ENCODE peak calls at places on chromosomes 11 and 22, in seven cellular contexts. J is esophagus squamous epithelium, Y is body of pancreas, R is HepG2, S is right lobe of liver, O is ovary, F is HCT116. K is an unnamed sample. For H3K27me3, the result is how much of the 10 kb centered on the place peaks cover.

GRCh38 chr22:28424427-28425080 is 255.1 kb downstream of the TTC28 start:
- DNase-seq in J (no peak), F (no peak), S (no peak), R (peak), O (no peak), Y (no peak), K (no peak)

GRCh38 chr22:17917490-17917983 is 106.8 kb downstream of the MICAL3 start:
- DNase-seq in S (no peak), F (no peak), Y (no peak), J (no peak), R (no peak), O (no peak), K (no peak)

GRCh38 chr11:73521621-73522020 is 76.3 kb downstream of the FAM168A start:
- DNase-seq in S (no peak), R (peak), F (peak), Y (no peak), J (no peak), O (no peak), K (no peak)

GRCh38 chr11:26849009-26849408 is 127.1 kb upstream of the SLC5A12 start:
- DNase-seq in O (no peak), F (no peak), J (no peak), R (no peak), S (peak), Y (peak), K (no peak)

GRCh38 chr11:128506999-128507591 is 80.3 kb downstream of the ETS1 start:
- DNase-seq in J (peak), S (peak), R (no peak), O (peak), Y (peak), F (no peak), K (no peak)

GRCh38 chr22:22935546-22936157 is 48.0 kb downstream of the IGLL5 start:
- DNase-seq in R (no peak), O (no peak), S (peak), Y (no peak), J (no peak), F (no peak), K (no peak)

GRCh38 chr11:121996574-121996973 is 119.4 kb downstream of the BLID start:
- DNase-seq in Y (no peak), J (no peak), R (no peak), F (no peak), S (no peak), O (no peak), K (no peak)

GRCh38 chr11:33751878-33752277 is 15.7 kb upstream of the CD59 start:
- DNase-seq in R (no peak), J (no peak), S (no peak), Y (no peak), O (no peak), F (no peak), K (no peak)

GRCh38 chr11:10456519-10456918 is 1.5 kb downstream of the AMPD3 start:
- DNase-seq in O (no peak), Y (no peak), J (no peak), S (no peak), R (no peak), F (no peak), K (no peak)

GRCh38 chr11:7597620-7598019 is 75.7 kb downstream of the CYB5R2 start:
- DNase-seq in F (no peak), S (no peak), Y (peak), J (no peak), O (no peak), R (no peak), K (peak)

GRCh38 chr11:107931206-107931605 is 3.0 kb downstream of the RAB39A start:
- DNase-seq in S (no peak), O (no peak), F (no peak), Y (no peak), R (no peak), J (no peak), K (no peak)

GRCh38 chr11:87432006-87432405 is 394.3 kb downstream of the TMEM135 start:
- DNase-seq in F (no peak), J (no peak), O (no peak), S (no peak), Y (peak), R (no peak), K (no peak)

GRCh38 chr11:71207563-71207962 is 44.8 kb downstream of the SHANK2 start:
- DNase-seq in Y (no peak), J (no peak), O (no peak), F (no peak), S (peak), R (no peak), K (peak)

GRCh38 chr11:8839306-8839956 is 71.6 kb upstream of the AKIP1 start:
- DNase-seq in O (no peak), F (no peak), R (no peak), Y (no peak), J (no peak), S (no peak), K (no peak)

GRCh38 chr22:29308791-29309262 is 2.4 kb downstream of the GAS2L1 start:
- DNase-seq in O (peak), F (no peak), R (no peak), Y (no peak), S (peak), J (no peak), K (no peak)

GRCh38 chr11:72975778-72976520 is 161.7 kb downstream of the ATG16L2 start:
- DNase-seq in Y (no peak), F (no peak), J (no peak), R (peak), S (no peak), O (no peak), K (no peak)

GRCh38 chr22:35375031-35375430 is 5.9 kb upstream of the HMOX1 start:
- DNase-seq in J (no peak), R (no peak), O (no peak), S (no peak), Y (no peak), F (no peak), K (no peak)

GRCh38 chr11:12936200-12936599 is 72.9 kb upstream of the RASSF10 start:
- DNase-seq in J (no peak), R (no peak), Y (no peak), F (no peak), S (no peak), O (no peak), K (no peak)

GRCh38 chr22:42169055-42169469 is 38.5 kb upstream of the CYP2D6 start:
- DNase-seq in Y (peak), O (peak), S (no peak), R (peak), J (no peak), F (peak), K (no peak)

GRCh38 chr11:128457874-128458273 is 129.5 kb downstream of the ETS1 start:
- DNase-seq in Y (no peak), O (no peak), F (no peak), S (no peak), J (no peak), R (no peak), K (no peak)

GRCh38 chr11:69166186-69167115 is 10.7 kb downstream of the SMIM38 start:
- DNase-seq in R (peak), S (no peak), Y (peak), O (no peak), F (peak), J (no peak), K (no peak)

GRCh38 chr11:30774451-30774850 is 188.3 kb upstream of the MPPED2 start:
- DNase-seq in S (no peak), J (no peak), F (no peak), R (no peak), Y (no peak), O (no peak), K (no peak)

GRCh38 chr11:8209208-8209807 is 40.5 kb upstream of the RIC3 start:
- DNase-seq in R (no peak), S (no peak), Y (peak), F (no peak), J (no peak), O (no peak), K (no peak)

GRCh38 chr11:22875869-22876473 is 15.7 kb upstream of the CCDC179 start:
- DNase-seq in O (peak), F (peak), J (no peak), Y (peak), S (no peak), R (peak), K (no peak)

GRCh38 chr11:36091256-36091811 is 147.5 kb downstream of the LDLRAD3 start:
- DNase-seq in F (no peak), S (no peak), R (no peak), O (no peak), J (no peak), Y (no peak), K (no peak)

GRCh38 chr11:68282141-68282860 is 10.5 kb upstream of the C11orf24 start:
- DNase-seq in Y (no peak), F (no peak), O (no peak), R (no peak), S (no peak), J (no peak), K (no peak)

GRCh38 chr11:60343094-60343704 is 16.1 kb downstream of the MS4A6E start:
- DNase-seq in O (no peak), F (peak), J (no peak), S (no peak), R (peak), Y (no peak), K (no peak)

GRCh38 chr11:103637250-103637649 is 399.2 kb upstream of the DDI1 start:
- DNase-seq in S (no peak), Y (no peak), F (no peak), O (no peak), J (no peak), R (no peak), K (no peak)

GRCh38 chr11:130070829-130071205 is 1.1 kb downstream of the APLP2 start:
- DNase-seq in S (no peak), Y (peak), F (no peak), J (no peak), R (no peak), O (no peak), K (no peak)

GRCh38 chr22:46763051-46763705 is 728 bp downstream of the TBC1D22A start:
- DNase-seq in J (no peak), F (no peak), O (no peak), S (no peak), R (no peak), Y (peak), K (no peak)

GRCh38 chr11:11843233-11843632 is 1.5 kb downstream of the USP47 start:
- DNase-seq in F (no peak), J (no peak), S (no peak), O (no peak), R (peak), Y (no peak), K (no peak)

GRCh38 chr11:126172596-126173038 is 38.8 kb downstream of the RPUSD4 start:
- DNase-seq in Y (no peak), F (no peak), J (no peak), S (peak), R (no peak), O (no peak), K (no peak)

GRCh38 chr11:115222218-115222862 is 281.9 kb downstream of the CADM1 start:
- DNase-seq in F (no peak), J (no peak), R (peak), Y (no peak), O (no peak), S (no peak), K (no peak)

GRCh38 chr11:132962026-132962425 is 570.3 kb downstream of the OPCML start:
- DNase-seq in Y (no peak), F (no peak), S (no peak), J (no peak), R (no peak), O (no peak), K (no peak)

GRCh38 chr11:90704510-90704909 is 481.7 kb upstream of the CHORDC1 start:
- DNase-seq in S (no peak), J (no peak), F (no peak), Y (no peak), O (no peak), R (no peak), K (no peak)

GRCh38 chr11:19240420-19241259 is at the start of gene E2F8:
- DNase-seq in F (peak), Y (peak), S (peak), O (peak), J (peak), R (peak), K (peak)
- TF ChIP-seq POLR2A in F (no peak), Y (no peak), S (no peak), O (no peak), J (no peak), R (peak), K (no peak)

GRCh38 chr22:37319469-37319868 is 37.2 kb downstream of the CYTH4 start:
- DNase-seq in O (no peak), S (no peak), R (no peak), Y (no peak), F (no peak), J (no peak), K (no peak)
- H3K27me3 ChIP-seq in O (under half), S (under half), R (under half), Y (under half), F (under half), J (under half), K (under half)

GRCh38 chr11:75606099-75606498 is 44.0 kb downstream of the SERPINH1 start:
- DNase-seq in O (no peak), Y (no peak), S (no peak), J (no peak), F (no peak), R (no peak), K (no peak)
- TF ChIP-seq POLR2A in O (no peak), Y (no peak), S (no peak), J (no peak), F (no peak), R (no peak), K (no peak)

GRCh38 chr11:131809203-131809948 is 439.0 kb downstream of the NTM start:
- DNase-seq in Y (no peak), J (no peak), R (no peak), F (no peak), S (no peak), O (no peak), K (no peak)

GRCh38 chr11:131811380-131811779 is 441.0 kb downstream of the NTM start:
- DNase-seq in Y (no peak), R (no peak), F (no peak), O (no peak), J (no peak), S (no peak), K (no peak)

GRCh38 chr11:131807876-131808275 is 437.5 kb downstream of the NTM start:
- DNase-seq in J (no peak), Y (no peak), O (no peak), F (no peak), R (no peak), S (no peak), K (no peak)

GRCh38 chr11:131810511-131810910 is 440.1 kb downstream of the NTM start:
- DNase-seq in J (no peak), R (no peak), O (no peak), F (no peak), Y (no peak), S (no peak), K (no peak)

GRCh38 chr11:131808466-131808865 is 438.1 kb downstream of the NTM start:
- DNase-seq in F (no peak), Y (no peak), O (no peak), J (no peak), S (no peak), R (no peak), K (no peak)
- H3K27me3 ChIP-seq in F (under half), Y (under half), O (under half), J (under half), S (under half), R (under half), K (under half)

DNA sequence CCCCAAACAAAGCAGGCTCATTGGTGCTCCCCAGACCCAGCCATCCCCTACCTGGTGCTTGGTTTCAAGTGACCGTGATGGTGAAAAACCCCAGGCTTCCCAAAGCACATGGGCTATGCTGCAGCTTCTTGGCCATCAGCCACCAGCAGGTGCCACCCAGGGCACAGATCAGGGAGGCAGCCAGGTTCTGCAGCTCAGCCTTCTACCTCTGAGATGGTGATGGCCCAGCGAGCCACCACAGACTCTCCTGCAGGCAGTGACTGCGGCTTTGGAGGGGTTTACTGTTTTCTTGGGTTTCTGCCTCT is 70.0 kb upstream of the ALX4 start:
- DNase-seq in Y (no peak), O (no peak), R (no peak), F (no peak), S (peak), J (no peak), K (no peak)
- TF ChIP-seq POLR2A in Y (no peak), O (no peak), R (no peak), F (no peak), S (no peak), J (no peak), K (no peak)

GRCh38 chr22:43976861-43977795 is 21.9 kb downstream of the SAMM50 start:
- DNase-seq in J (no peak), O (no peak), Y (no peak), R (no peak), S (no peak), F (no peak), K (no peak)

GRCh38 chr22:43980579-43980978 is 25.3 kb downstream of the SAMM50 start:
- DNase-seq in J (no peak), S (no peak), O (no peak), R (no peak), F (no peak), Y (no peak), K (no peak)

GRCh38 chr22:43975041-43975440 is 19.8 kb downstream of the SAMM50 start:
- DNase-seq in F (no peak), S (no peak), O (no peak), Y (no peak), R (no peak), J (no peak), K (no peak)

GRCh38 chr22:43980996-43981395 is 25.8 kb downstream of the SAMM50 start:
- DNase-seq in Y (no peak), J (no peak), R (no peak), O (no peak), F (no peak), S (no peak), K (no peak)

GRCh38 chr22:43978558-43978957 is 23.3 kb downstream of the SAMM50 start:
- DNase-seq in S (no peak), F (no peak), J (no peak), O (no peak), R (no peak), Y (peak), K (peak)
- H3K27me3 ChIP-seq in S (under half), F (under half), J (under half), O (under half), R (under half), Y (under half), K (under half)